ENCODE peak calls at places on chromosomes 12 and 14, in five cellular contexts. G, R, A, F and Y are unnamed samples.

GRCh38 chr12:22494319-22494718 is 50.0 kb downstream of the C2CD5 start:
- DNase-seq in G (no peak), R (no peak), A (no peak), F (no peak), Y (no peak)

GRCh38 chr12:92743026-92743425 is 40.2 kb downstream of the PLEKHG7 start:
- DNase-seq in G (no peak), R (no peak), A (no peak), F (no peak), Y (peak)

GRCh38 chr12:41856228-41856627 is 288.4 kb downstream of the GXYLT1 start:
- DNase-seq in G (no peak), R (no peak), A (no peak), F (no peak), Y (no peak)

GRCh38 chr12:38201461-38202276 is 114.9 kb upstream of the ALG10B start:
- DNase-seq in G (no peak), R (no peak), A (no peak), F (no peak), Y (no peak)

GRCh38 chr12:124913474-124914391 is 717 bp downstream of the UBC start:
- DNase-seq in G (peak), R (peak), A (no peak), F (no peak), Y (peak)

GRCh38 chr14:44778562-44778961 is 183.2 kb downstream of the KLHL28 start:
- DNase-seq in G (no peak), R (no peak), A (no peak), F (peak), Y (no peak)

GRCh38 chr12:31850268-31850667 is 108.9 kb upstream of the RESF1 start:
- DNase-seq in G (no peak), R (no peak), A (no peak), F (no peak), Y (no peak)

GRCh38 chr12:4819654-4820053 is 90.1 kb upstream of the KCNA1 start:
- DNase-seq in G (no peak), R (no peak), A (no peak), F (peak), Y (no peak)

GRCh38 chr14:54776361-54777001 is 126.1 kb downstream of the GCH1 start:
- DNase-seq in G (peak), R (peak), A (no peak), F (peak), Y (peak)

GRCh38 chr12:68224613-68225285 is 861 bp downstream of the IL26 start:
- DNase-seq in G (no peak), R (no peak), A (peak), F (no peak), Y (no peak)

GRCh38 chr14:60647837-60648168 is 1.5 kb downstream of the SIX1 start:
- DNase-seq in G (no peak), R (no peak), A (no peak), F (no peak), Y (no peak)

GRCh38 chr12:68065163-68065562 is 75.9 kb downstream of the IFNG-AS1 start:
- DNase-seq in G (no peak), R (no peak), A (no peak), F (no peak), Y (no peak)

GRCh38 chr14:34678306-34678705 is 36.1 kb downstream of the CFL2 start:
- DNase-seq in G (no peak), R (no peak), A (no peak), F (no peak), Y (no peak)

GRCh38 chr12:115354476-115354890 is 670.5 kb upstream of the TBX3 start:
- DNase-seq in G (no peak), R (no peak), A (no peak), F (no peak), Y (no peak)

GRCh38 chr12:9948606-9949286 is 16.6 kb upstream of the CLEC2A start:
- DNase-seq in G (no peak), R (no peak), A (no peak), F (peak), Y (no peak)

GRCh38 chr14:20278414-20278813 is 27.3 kb downstream of the TTC5 start:
- DNase-seq in G (no peak), R (no peak), A (no peak), F (no peak), Y (no peak)

GRCh38 chr12:115667116-115667515 is 610.4 kb downstream of the MED13L start:
- DNase-seq in G (no peak), R (no peak), A (no peak), F (no peak), Y (no peak)